ENCODE peak calls at places on chromosomes 6 and 20, in ten cellular contexts. H is HT-29; Q is esophagus squamous epithelium; K is fibroblast of mammary gland; C is activated T-helper 2 cell treated with anti-CD3 and anti-CD28 coated beads, Interferon-gamma antibody, Interleukin-2, Interleukin-4, amounts not matched to agents 10 μg/mL and 5 μg/mL and 100 μg/mL, durations not matched to agents 14 hours and 24 hours and 36 hours; E is adrenal gland; V is HuH-7.5; T is Caco-2; S is activated CD4-positive, alpha-beta memory T cell treated with anti-CD3 and anti-CD28 coated beads for 36 hours; X is CD4-positive, alpha-beta memory T cell. W is an unnamed sample.

GRCh38 chr6:131694832-131695426 is 6.3 kb downstream of the OR2A4 start:
- DNase-seq in S (peak; percentile 45), X (peak; percentile 12), K (peak; percentile 79), Q (no peak), E (peak; percentile 33), H (peak; percentile 71), C (no peak), T (peak; percentile 65), V (peak; percentile 60), W (no peak)

GRCh38 chr20:24531626-24532419 is 62.4 kb downstream of the SYNDIG1 start:
- DNase-seq in T (no peak), H (no peak), S (no peak), E (no peak), V (no peak), C (no peak), Q (no peak), X (no peak), K (no peak), W (no peak)

GRCh38 chr6:113732384-113732966 is 124.7 kb upstream of the MARCKS start:
- DNase-seq in Q (no peak), K (peak; percentile 46), V (no peak), C (no peak), X (no peak), H (no peak), E (no peak), T (peak; percentile 8), S (no peak), W (peak; percentile 51)

GRCh38 chr6:14804444-14805210 is 441.2 kb upstream of the JARID2 start:
- DNase-seq in S (no peak), E (peak; percentile 69), T (no peak), Q (no peak), X (no peak), V (no peak), H (peak; percentile 65), K (peak; percentile 87), C (no peak), W (peak; percentile 8)

GRCh38 chr20:33656010-33656782 is 5.9 kb upstream of the C20orf144 start:
- DNase-seq in H (no peak), C (no peak), Q (no peak), X (no peak), T (no peak), K (no peak), S (peak; percentile 7), V (no peak), E (peak; percentile 17), W (no peak)

GRCh38 chr6:134281388-134281787 is 36.5 kb downstream of the SGK1 start:
- DNase-seq in K (no peak), Q (no peak), E (peak; percentile 33), H (no peak), T (no peak), C (no peak), X (no peak), S (no peak), V (no peak), W (no peak)

GRCh38 chr6:148831064-148831463 is 84.2 kb downstream of the UST start:
- DNase-seq in Q (no peak), K (no peak), H (no peak), V (no peak), T (no peak), X (peak; percentile 44), E (no peak), S (peak; percentile 66), C (no peak), W (no peak)

GRCh38 chr6:163943647-163944395 is 529.3 kb downstream of the QKI start:
- DNase-seq in T (no peak), V (no peak), S (no peak), Q (no peak), H (no peak), X (no peak), E (no peak), C (no peak), K (peak; percentile 7), W (no peak)

GRCh38 chr20:63976980-63977391 is 2.5 kb downstream of the SAMD10 start:
- DNase-seq in E (peak; percentile 23), C (no peak), K (no peak), S (no peak), H (no peak), V (no peak), Q (no peak), X (no peak), T (no peak), W (no peak)

GRCh38 chr6:121760640-121761213 is 325.3 kb downstream of the GJA1 start:
- DNase-seq in E (no peak), V (no peak), Q (no peak), T (no peak), K (no peak), H (no peak), X (no peak), C (no peak), S (no peak), W (no peak)

GRCh38 chr6:118489990-118490389 is 58.1 kb upstream of the PLN start:
- DNase-seq in Q (no peak), K (no peak), H (no peak), S (no peak), V (no peak), T (no peak), X (no peak), E (no peak), C (no peak), W (no peak)

GRCh38 chr20:32152421-32153155 is 43.1 kb downstream of the TM9SF4 start:
- DNase-seq in Q (no peak), C (no peak), T (no peak), X (no peak), K (no peak), S (no peak), H (no peak), V (no peak), E (no peak), W (no peak)

GRCh38 chr20:10673176-10673830 is 496 bp downstream of the JAG1 start:
- DNase-seq in S (peak; percentile 18), T (peak; percentile 46), V (no peak), K (no peak), E (no peak), H (no peak), X (no peak), Q (no peak), C (peak; percentile 13), W (peak; percentile 40)

GRCh38 chr20:44361021-44361420 is 5.5 kb downstream of the HNF4A start:
- DNase-seq in E (no peak), H (no peak), X (no peak), K (peak; percentile 17), V (no peak), Q (no peak), C (no peak), S (no peak), T (no peak), W (no peak)

GRCh38 chr6:11586117-11586516 is 48.6 kb downstream of the TMEM170B start:
- DNase-seq in S (no peak), X (no peak), H (no peak), T (no peak), C (no peak), Q (no peak), V (no peak), K (peak; percentile 7), E (no peak), W (no peak)

GRCh38 chr6:17349437-17349836 is 44.0 kb upstream of the CAP2 start:
- DNase-seq in H (no peak), C (no peak), T (no peak), X (no peak), S (no peak), E (no peak), K (no peak), V (no peak), Q (no peak), W (no peak)

GRCh38 chr6:93142382-93142781 is 277.0 kb downstream of the EPHA7 start:
- DNase-seq in V (no peak), H (no peak), Q (no peak), E (no peak), K (no peak), T (no peak), C (no peak), S (no peak), X (no peak), W (no peak)

GRCh38 chr20:36385503-36385902 is 79.4 kb downstream of the DLGAP4 start:
- DNase-seq in V (no peak), C (no peak), H (no peak), T (no peak), S (no peak), K (no peak), Q (no peak), E (no peak), X (no peak), W (no peak)

GRCh38 chr20:50561379-50562078 is 51.3 kb downstream of the PTPN1 start:
- DNase-seq in T (no peak), H (peak; percentile 86), X (no peak), V (no peak), Q (no peak), E (peak; percentile 73), C (peak; percentile 27), K (peak; percentile 97), S (peak; percentile 86), W (no peak)

GRCh38 chr6:10740061-10740460 is 7.5 kb upstream of the TMEM14B start:
- DNase-seq in K (no peak), H (no peak), X (no peak), C (no peak), T (no peak), S (no peak), E (no peak), V (no peak), Q (no peak), W (no peak)

GRCh38 chr20:8390500-8390899 is 258.4 kb downstream of the PLCB1 start:
- DNase-seq in Q (no peak), C (no peak), V (no peak), S (no peak), K (no peak), E (no peak), H (no peak), T (no peak), X (no peak), W (no peak)